ENCODE peak calls at places on chromosome 6, in seven cellular contexts. B is stimulated activated CD4-positive, alpha-beta T cell treated with anti-CD3 and anti-CD28 coated beads, Interleukin-4, amount 100 ng/mL, for 24 hours; E is activated CD8-positive, alpha-beta memory T cell treated with anti-CD3 and anti-CD28 coated beads, Interleukin-2, amount 50 U/mL, for 48 hours; Q is transverse colon; W is AG10803; J is hepatocyte; C is astrocyte of the spinal cord. I is an unnamed sample.

GRCh38 chr6:144922120-144922722 is 637.1 kb downstream of the UTRN start:
- DNase-seq in B (no peak), E (no peak), Q (no peak), W (peak; percentile 93), J (peak; percentile 30), C (no peak), I (no peak)

GRCh38 chr6:154457881-154458284 is 52.6 kb downstream of the CNKSR3 start:
- DNase-seq in B (no peak), E (no peak), Q (no peak), W (no peak), J (no peak), C (no peak), I (no peak)

GRCh38 chr6:44062771-44063560 is 64.3 kb downstream of the MRPL14 start:
- DNase-seq in B (peak; percentile 40), E (peak; percentile 79), Q (no peak), W (no peak), J (no peak), C (no peak), I (no peak)

GRCh38 chr6:99344289-99344688 is 5.2 kb downstream of the FAXC start:
- DNase-seq in B (no peak), E (no peak), Q (no peak), W (peak; percentile 5), J (no peak), C (peak; percentile 61), I (no peak)

GRCh38 chr6:130188207-130188899 is 34.4 kb downstream of the SAMD3 start:
- DNase-seq in B (no peak), E (no peak), Q (no peak), W (no peak), J (no peak), C (no peak), I (no peak)

GRCh38 chr6:70388814-70389213 is 24.5 kb upstream of the FAM135A start:
- DNase-seq in B (no peak), E (no peak), Q (no peak), W (no peak), J (no peak), C (no peak), I (no peak)

GRCh38 chr6:38567436-38567835 is 72.3 kb downstream of the BTBD9 start:
- DNase-seq in B (no peak), E (no peak), Q (peak; percentile 37), W (peak; percentile 95), J (peak; percentile 55), C (peak; percentile 90), I (peak; percentile 8)

GRCh38 chr6:111423055-111423633 is 59.9 kb downstream of the REV3L start:
- DNase-seq in B (no peak), E (no peak), Q (no peak), W (no peak), J (no peak), C (peak; percentile 29), I (no peak)

GRCh38 chr6:37316071-37316470 is 37.7 kb upstream of the RNF8 start:
- DNase-seq in B (no peak), E (no peak), Q (no peak), W (no peak), J (no peak), C (no peak), I (no peak)

GRCh38 chr6:80132942-80133517 is 26.6 kb downstream of the BCKDHB start:
- DNase-seq in B (peak; percentile 27), E (no peak), Q (peak; percentile 80), W (peak; percentile 73), J (peak; percentile 81), C (peak; percentile 69), I (peak; percentile 17)

GRCh38 chr6:33206864-33207568 is 1.3 kb upstream of the RING1 start:
- DNase-seq in B (no peak), E (no peak), Q (no peak), W (peak; percentile 61), J (peak; percentile 68), C (peak; percentile 34), I (no peak)

GRCh38 chr6:20846602-20847028 is 312.4 kb downstream of the CDKAL1 start:
- DNase-seq in B (no peak), E (no peak), Q (no peak), W (no peak), J (no peak), C (peak; percentile 26), I (no peak)

GRCh38 chr6:125952764-125953501 is 3.6 kb upstream of the HINT3 start:
- DNase-seq in B (peak; percentile 23), E (no peak), Q (peak; percentile 23), W (peak; percentile 30), J (peak; percentile 73), C (no peak), I (peak; percentile 60)

GRCh38 chr6:82568290-82568993 is 204.8 kb downstream of the TPBG start:
- DNase-seq in B (no peak), E (no peak), Q (no peak), W (no peak), J (no peak), C (no peak), I (no peak)

GRCh38 chr6:111804627-111805235 is 68.5 kb downstream of the FYN start:
- DNase-seq in B (peak; percentile 75), E (no peak), Q (peak; percentile 24), W (peak; percentile 81), J (peak; percentile 71), C (peak; percentile 97), I (peak; percentile 22)

GRCh38 chr6:45591306-45591705 is 213.6 kb upstream of the SUPT3H start:
- DNase-seq in B (no peak), E (no peak), Q (no peak), W (no peak), J (no peak), C (peak; percentile 50), I (no peak)

GRCh38 chr6:26380256-26380655 is 2.7 kb upstream of the BTN2A2 start:
- DNase-seq in B (no peak), E (no peak), Q (no peak), W (no peak), J (no peak), C (no peak), I (no peak)

GRCh38 chr6:157304840-157305675 is 18.3 kb downstream of the TMEM242 start:
- DNase-seq in B (no peak), E (no peak), Q (peak; percentile 26), W (peak; percentile 38), J (peak; percentile 37), C (peak; percentile 26), I (no peak)

GRCh38 chr6:8983202-8983688 is 547.9 kb upstream of the SLC35B3 start:
- DNase-seq in B (peak; percentile 53), E (peak; percentile 77), Q (peak; percentile 63), W (peak; percentile 58), J (peak; percentile 81), C (peak; percentile 59), I (peak; percentile 50)

GRCh38 chr6:26571592-26572296 is 25.0 kb upstream of the ABT1 start:
- DNase-seq in B (peak; percentile 53), E (peak; percentile 80), Q (peak; percentile 47), W (peak; percentile 85), J (peak; percentile 86), C (peak; percentile 89), I (peak; percentile 86)

GRCh38 chr6:116363759-116364158 is 7.0 kb upstream of the DSE start:
- DNase-seq in B (no peak), E (no peak), Q (no peak), W (peak; percentile 65), J (no peak), C (peak; percentile 51), I (no peak)

GRCh38 chr6:91097316-91097878 is 510.5 kb upstream of the MAP3K7 start:
- DNase-seq in B (no peak), E (no peak), Q (no peak), W (no peak), J (peak; percentile 25), C (peak; percentile 64), I (no peak)

GRCh38 chr6:30154709-30155521 is 6.1 kb downstream of the TRIM10 start:
- DNase-seq in B (no peak), E (no peak), Q (peak; percentile 63), W (peak; percentile 78), J (peak; percentile 81), C (peak; percentile 47), I (peak; percentile 82)

GRCh38 chr6:43935921-43936320 is 165.9 kb downstream of the VEGFA start:
- DNase-seq in B (no peak), E (no peak), Q (no peak), W (no peak), J (no peak), C (no peak), I (no peak)

GRCh38 chr6:68546620-68547019 is 88.5 kb upstream of the ADGRB3 start:
- DNase-seq in B (no peak), E (no peak), Q (no peak), W (no peak), J (no peak), C (no peak), I (no peak)

GRCh38 chr6:20483902-20484497 is 50.3 kb upstream of the CDKAL1 start:
- DNase-seq in B (no peak), E (no peak), Q (no peak), W (peak; percentile 11), J (no peak), C (no peak), I (no peak)

GRCh38 chr6:35728663-35729348 is 8.0 kb upstream of the ARMC12 start:
- DNase-seq in B (no peak), E (no peak), Q (peak; percentile 65), W (no peak), J (no peak), C (no peak), I (no peak)

GRCh38 chr6:44265003-44265842 is at the start of gene NFKBIE:
- DNase-seq in B (peak; percentile 95), E (peak; percentile 99), Q (peak; percentile 96), W (peak; percentile 82), J (peak; percentile 98), C (peak; percentile 91), I (peak; percentile 93)

I was measured in T1000.